ENCODE peak calls at places on chromosomes 5 and 9, in seven cellular contexts. O is iris pigment epithelial cell; U is left ventricle myocardium superior; M is heart right ventricle; S is stimulated activated CD8-positive, alpha-beta memory T cell treated with anti-CD3 and anti-CD28 coated beads, Interleukin-2, amount 100 ng/mL, for 1 hour; V is activated T-helper 1 cell treated with anti-CD3 and anti-CD28 coated beads, Interleukin-12 subunit alpha, Interleukin-12 subunit beta, Interleukin-2, Interleukin-4 antibody, amounts not matched to agents 30 ng/mL and 10 ng/mL and 1 ng/mL, durations not matched to agents 14 hours and 24 hours and 36 hours; B is activated CD8-positive, alpha-beta memory T cell treated with anti-CD3 and anti-CD28 coated beads, Interleukin-2, amount 50 U/mL, for 48 hours. I is an unnamed sample.

GRCh38 chr5:112077180-112077579 is 320.2 kb upstream of the NREP start:
- DNase-seq in O (peak), U (no peak), M (no peak), S (no peak), V (no peak), B (no peak), I (no peak)

GRCh38 chr5:38845555-38846378 is at the start of gene OSMR:
- DNase-seq in O (peak), U (peak), M (peak), S (no peak), V (no peak), B (peak), I (peak)

GRCh38 chr5:92559743-92560142 is 1021.3 kb downstream of the NR2F1-AS1 start:
- DNase-seq in O (peak), U (no peak), M (no peak), S (no peak), V (no peak), B (no peak), I (no peak)

GRCh38 chr5:140565780-140566095 is 1.1 kb downstream of the SLC35A4 start:
- DNase-seq in O (peak), U (no peak), M (no peak), S (no peak), V (no peak), B (peak), I (no peak)

GRCh38 chr9:90607701-90608122 is 34.9 kb downstream of the DIRAS2 start:
- DNase-seq in O (no peak), U (no peak), M (no peak), S (no peak), V (no peak), B (no peak), I (no peak)

GRCh38 chr5:108818613-108819272 is 71.0 kb downstream of the FER start:
- DNase-seq in O (peak), U (no peak), M (no peak), S (no peak), V (no peak), B (no peak), I (no peak)

GRCh38 chr5:55897905-55898304 is 46.7 kb downstream of the IL31RA start:
- DNase-seq in O (peak), U (peak), M (peak), S (no peak), V (no peak), B (no peak), I (peak)

GRCh38 chr5:36300927-36301540 is 668 bp downstream of the RANBP3L start:
- DNase-seq in O (no peak), U (peak), M (no peak), S (no peak), V (no peak), B (no peak), I (no peak)

GRCh38 chr5:180495292-180495691 is 1.1 kb downstream of the CNOT6 start:
- DNase-seq in O (no peak), U (no peak), M (no peak), S (no peak), V (no peak), B (no peak), I (no peak)

GRCh38 chr9:86460211-86461002 is 106.2 kb upstream of the TUT7 start:
- DNase-seq in O (peak), U (no peak), M (no peak), S (no peak), V (no peak), B (no peak), I (no peak)

GRCh38 chr5:1282139-1282992 is 12.5 kb downstream of the TERT start:
- DNase-seq in O (no peak), U (peak), M (peak), S (no peak), V (no peak), B (no peak), I (no peak)

GRCh38 chr5:158068964-158069363 is 210.0 kb upstream of the CLINT1 start:
- DNase-seq in O (no peak), U (no peak), M (no peak), S (no peak), V (no peak), B (no peak), I (no peak)

GRCh38 chr5:175534070-175534932 is 55.9 kb downstream of the SFXN1 start:
- DNase-seq in O (peak), U (peak), M (peak), S (peak), V (peak), B (peak), I (no peak)

GRCh38 chr9:7094576-7094975 is 336.8 kb downstream of the KDM4C start:
- DNase-seq in O (no peak), U (no peak), M (no peak), S (no peak), V (no peak), B (no peak), I (no peak)

GRCh38 chr5:156497816-156498215 is 170.9 kb downstream of the SGCD start:
- DNase-seq in O (no peak), U (no peak), M (no peak), S (no peak), V (no peak), B (no peak), I (no peak)

GRCh38 chr5:59300930-59301329 is 592.6 kb downstream of the PDE4D start:
- DNase-seq in O (no peak), U (no peak), M (no peak), S (no peak), V (no peak), B (no peak), I (no peak)

GRCh38 chr9:105114956-105115728 is 129.3 kb upstream of the SLC44A1 start:
- DNase-seq in O (peak), U (peak), M (no peak), S (no peak), V (no peak), B (peak), I (no peak)

GRCh38 chr9:89640391-89640790 is 35.6 kb downstream of the GADD45G start:
- DNase-seq in O (no peak), U (no peak), M (no peak), S (no peak), V (no peak), B (no peak), I (no peak)

GRCh38 chr5:168314735-168315411 is 23.4 kb downstream of the WWC1 start:
- DNase-seq in O (peak), U (no peak), M (no peak), S (no peak), V (no peak), B (no peak), I (peak)

GRCh38 chr9:98214811-98215210 is 22.4 kb upstream of the CORO2A start:
- DNase-seq in O (no peak), U (no peak), M (no peak), S (no peak), V (no peak), B (no peak), I (no peak)

GRCh38 chr5:454936-455335 is 12.0 kb downstream of the EXOC3 start:
- DNase-seq in O (no peak), U (no peak), M (peak), S (no peak), V (no peak), B (no peak), I (no peak)

GRCh38 chr5:168813179-168813968 is 234.2 kb upstream of the PANK3 start:
- DNase-seq in O (no peak), U (peak), M (no peak), S (no peak), V (no peak), B (no peak), I (no peak)

GRCh38 chr5:107304671-107305070 is 366.1 kb downstream of the EFNA5 start:
- DNase-seq in O (no peak), U (no peak), M (no peak), S (no peak), V (no peak), B (no peak), I (no peak)

GRCh38 chr5:53323943-53324642 is 156.3 kb upstream of the FST start:
- DNase-seq in O (no peak), U (no peak), M (no peak), S (no peak), V (no peak), B (no peak), I (peak)

GRCh38 chr5:122743231-122743630 is 31.6 kb upstream of the SNX2 start:
- DNase-seq in O (no peak), U (no peak), M (no peak), S (no peak), V (no peak), B (no peak), I (no peak)

GRCh38 chr5:154368041-154368800 is 77.6 kb upstream of the SAP30L start:
- DNase-seq in O (peak), U (no peak), M (no peak), S (no peak), V (no peak), B (no peak), I (peak)

GRCh38 chr9:87512321-87512720 is 14.7 kb downstream of the DAPK1 start:
- DNase-seq in O (no peak), U (no peak), M (no peak), S (no peak), V (no peak), B (no peak), I (no peak)

GRCh38 chr5:168219515-168220410 is 71.7 kb upstream of the WWC1 start:
- DNase-seq in O (peak), U (no peak), M (no peak), S (no peak), V (peak), B (no peak), I (peak)

GRCh38 chr9:38680827-38681226 is 39.1 kb downstream of the FAM240B start:
- DNase-seq in O (no peak), U (peak), M (no peak), S (no peak), V (no peak), B (no peak), I (no peak)

GRCh38 chr5:86880785-86881492 is 263.2 kb downstream of the COX7C start:
- DNase-seq in O (peak), U (no peak), M (no peak), S (no peak), V (peak), B (peak), I (peak)

GRCh38 chr5:146515473-146516150 is 378 bp downstream of the GPR151 start:
- DNase-seq in O (no peak), U (no peak), M (no peak), S (no peak), V (no peak), B (no peak), I (no peak)

GRCh38 chr5:133389066-133389590 is 223.2 kb downstream of the FSTL4 start:
- DNase-seq in O (no peak), U (no peak), M (no peak), S (no peak), V (no peak), B (peak), I (no peak)

GRCh38 chr5:137200906-137201305 is 298.2 kb downstream of the SPOCK1 start:
- DNase-seq in O (no peak), U (no peak), M (no peak), S (no peak), V (no peak), B (no peak), I (no peak)

I was measured in HepG2.